ENCODE peak calls at places on chromosomes 12 and 14, in ten cellular contexts. Y is heart left ventricle, L is ovary, D is neural progenitor cell, T is sigmoid colon, O is dorsolateral prefrontal cortex, Q is Panc1, H is kidney epithelial cell, V is endodermal cell, A is astrocyte of the spinal cord. W is an unnamed sample.
A peak's percentile ranks its signal among the peaks of the same experiment; 100 is the strongest.

GRCh38 chr14:64844993-64845536 is 34.6 kb downstream of the SPTB start:
- DNase-seq in Y (no peak), L (no peak), D (no peak), T (no peak), O (no peak), Q (no peak), H (no peak), V (no peak), A (no peak), W (no peak)

GRCh38 chr12:62603061-62603810 is 136.6 kb downstream of the MON2 start:
- DNase-seq in Y (peak; percentile 92), L (peak; percentile 87), D (peak; percentile 96), T (peak; percentile 91), O (peak; percentile 93), Q (no peak), H (peak; percentile 43), V (peak; percentile 90), A (peak; percentile 91), W (no peak)

GRCh38 chr14:105161314-105161713 is 7.3 kb downstream of the JAG2 start:
- DNase-seq in Y (no peak), L (no peak), D (no peak), T (no peak), O (no peak), Q (no peak), H (no peak), V (no peak), A (no peak), W (no peak)

GRCh38 chr14:58752782-58753181 is 115.0 kb downstream of the DACT1 start:
- DNase-seq in Y (peak; percentile 86), L (peak; percentile 65), D (no peak), T (peak; percentile 85), O (peak; percentile 78), Q (no peak), H (no peak), V (no peak), A (no peak), W (peak; percentile 34)

GRCh38 chr14:51277753-51278415 is 37.8 kb downstream of the TMX1 start:
- DNase-seq in Y (no peak), L (no peak), D (no peak), T (no peak), O (no peak), Q (no peak), H (no peak), V (no peak), A (no peak), W (no peak)

GRCh38 chr12:125355614-125356013 is 290.4 kb downstream of the AACS start:
- DNase-seq in Y (no peak), L (no peak), D (no peak), T (no peak), O (no peak), Q (no peak), H (no peak), V (peak; percentile 19), A (no peak), W (no peak)

GRCh38 chr14:68664225-68664681 is 128.6 kb downstream of the ZFP36L1 start:
- DNase-seq in Y (no peak), L (peak; percentile 40), D (no peak), T (no peak), O (no peak), Q (no peak), H (no peak), V (no peak), A (no peak), W (no peak)

GRCh38 chr14:44742202-44742601 is 219.5 kb downstream of the KLHL28 start:
- DNase-seq in Y (no peak), L (no peak), D (no peak), T (no peak), O (no peak), Q (no peak), H (no peak), V (peak; percentile 52), A (no peak), W (no peak)

GRCh38 chr14:60649815-60650381 is 621 bp upstream of the SIX1 start:
- DNase-seq in Y (no peak), L (no peak), D (peak; percentile 52), T (no peak), O (no peak), Q (no peak), H (no peak), V (peak; percentile 73), A (peak; percentile 52), W (no peak)

GRCh38 chr14:60651936-60652673 is 2.8 kb upstream of the SIX1 start:
- DNase-seq in Y (no peak), L (no peak), D (peak; percentile 60), T (no peak), O (no peak), Q (no peak), H (no peak), V (peak; percentile 81), A (no peak), W (no peak)

GRCh38 chr14:60648934-60649814 is at the start of gene SIX1:
- DNase-seq in Y (peak; percentile 58), L (peak; percentile 58), D (peak; percentile 96), T (no peak), O (no peak), Q (no peak), H (peak; percentile 61), V (peak; percentile 95), A (peak; percentile 95), W (peak; percentile 34)

GRCh38 chr14:60651051-60651935 is 2.0 kb upstream of the SIX1 start:
- DNase-seq in Y (no peak), L (no peak), D (peak; percentile 63), T (no peak), O (no peak), Q (no peak), H (no peak), V (no peak), A (no peak), W (no peak)

GRCh38 chr14:60650382-60650961 is 1.2 kb upstream of the SIX1 start:
- DNase-seq in Y (no peak), L (no peak), D (peak; percentile 40), T (no peak), O (no peak), Q (no peak), H (no peak), V (peak; percentile 55), A (no peak), W (no peak)
- H3K4me3 ChIP-seq in Y (no peak overlapping the region), L (no peak overlapping the region), D (peak overlapping the region; percentile 43), T (no peak overlapping the region), O (peak overlapping the region; percentile 68), Q (peak overlapping the region; percentile 69), H (no peak overlapping the region), V (no peak overlapping the region), A (peak overlapping the region; percentile 66), W (no peak overlapping the region)

GRCh38 chr14:70871863-70872677 is 35.2 kb upstream of the PCNX1 start:
- DNase-seq in Y (no peak), L (no peak), D (no peak), T (no peak), O (no peak), Q (no peak), H (no peak), V (no peak), A (no peak), W (no peak)

GRCh38 chr14:70879448-70879847 is 27.8 kb upstream of the PCNX1 start:
- DNase-seq in Y (no peak), L (no peak), D (no peak), T (no peak), O (no peak), Q (no peak), H (no peak), V (no peak), A (no peak), W (no peak)

GRCh38 chr14:70872678-70873020 is 34.6 kb upstream of the PCNX1 start:
- DNase-seq in Y (no peak), L (no peak), D (no peak), T (no peak), O (no peak), Q (no peak), H (no peak), V (no peak), A (no peak), W (no peak)

GRCh38 chr14:70871001-70871400 is 36.3 kb upstream of the PCNX1 start:
- DNase-seq in Y (no peak), L (no peak), D (no peak), T (no peak), O (no peak), Q (no peak), H (no peak), V (peak; percentile 24), A (no peak), W (no peak)

GRCh38 chr14:70873627-70874026 is 33.6 kb upstream of the PCNX1 start:
- DNase-seq in Y (no peak), L (no peak), D (no peak), T (no peak), O (no peak), Q (no peak), H (no peak), V (no peak), A (no peak), W (no peak)
- TF ChIP-seq CTCF in Y (no peak), L (no peak), D (no peak), T (peak; percentile 12), O (no peak), Q (no peak), H (no peak), V (peak; percentile 38), A (no peak), W (no peak)

DNA sequence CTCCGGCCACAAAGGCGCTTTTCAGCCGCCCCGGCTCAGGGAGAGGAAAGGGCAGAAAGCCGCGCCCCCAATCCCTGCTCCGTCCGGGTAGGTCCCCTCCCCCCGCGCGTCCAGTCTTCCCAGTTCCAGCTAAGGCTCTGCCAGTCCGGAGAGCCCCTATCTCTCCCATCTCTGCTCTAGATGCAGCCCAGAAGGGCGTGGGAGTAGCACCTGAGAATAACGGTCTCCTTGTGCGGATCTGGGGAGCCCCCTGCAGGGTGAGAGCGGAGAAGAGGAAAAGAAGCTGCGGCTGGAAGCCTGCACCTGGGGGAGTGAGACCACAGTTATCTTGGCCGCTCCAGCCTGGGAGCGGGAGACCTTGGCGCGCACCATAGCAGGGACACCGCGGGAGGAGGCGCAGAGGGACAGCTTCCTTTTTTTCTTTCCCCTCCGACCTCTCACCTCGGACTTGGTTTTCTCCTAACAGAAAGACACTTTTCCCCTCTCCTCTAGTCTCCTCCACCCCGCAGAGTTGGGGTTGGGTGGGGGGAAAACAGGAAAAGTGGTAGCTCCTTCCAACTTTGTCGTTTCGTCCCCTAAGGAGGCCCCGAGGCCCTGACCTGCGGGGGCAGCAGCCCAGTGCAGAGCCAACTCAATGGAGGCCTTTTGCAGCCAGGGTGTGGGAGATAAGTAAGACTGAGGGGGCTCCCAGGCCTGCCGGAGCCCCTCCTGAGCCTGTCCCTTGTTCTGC is 2.4 kb downstream of the DHH start:
- DNase-seq in Y (peak; percentile 50), L (no peak), D (peak; percentile 90), T (no peak), O (peak; percentile 70), Q (no peak), H (no peak), V (peak; percentile 92), A (peak; percentile 35), W (no peak)
- H3K4me3 ChIP-seq in Y (peak overlapping the region; percentile 48), L (peak overlapping the region; percentile 1), D (peak overlapping the region; percentile 45), T (no peak overlapping the region), O (peak overlapping the region; percentile 55), Q (peak overlapping the region; percentile 32), H (peak overlapping the region; percentile 17), V (peak overlapping the region; percentile 50), A (peak overlapping the region; percentile 26), W (peak overlapping the region; percentile 45)

GRCh38 chr14:89028462-89029134 is 204.1 kb downstream of the TTC8 start:
- DNase-seq in Y (no peak), L (no peak), D (no peak), T (no peak), O (no peak), Q (no peak), H (no peak), V (no peak), A (no peak), W (no peak)

GRCh38 chr14:89030921-89031320 is 206.5 kb downstream of the TTC8 start:
- DNase-seq in Y (no peak), L (no peak), D (no peak), T (no peak), O (no peak), Q (no peak), H (no peak), V (no peak), A (no peak), W (no peak)

GRCh38 chr14:89033756-89034155 is 209.3 kb downstream of the TTC8 start:
- DNase-seq in Y (no peak), L (no peak), D (no peak), T (no peak), O (no peak), Q (no peak), H (no peak), V (no peak), A (no peak), W (no peak)

GRCh38 chr14:89029961-89030694 is 205.7 kb downstream of the TTC8 start:
- DNase-seq in Y (no peak), L (no peak), D (no peak), T (no peak), O (no peak), Q (no peak), H (no peak), V (no peak), A (no peak), W (no peak)

GRCh38 chr14:89032086-89032649 is 207.7 kb downstream of the TTC8 start:
- DNase-seq in Y (no peak), L (no peak), D (no peak), T (no peak), O (no peak), Q (no peak), H (no peak), V (peak; percentile 67), A (no peak), W (no peak)
- TF ChIP-seq CTCF in Y (no peak), L (no peak), D (no peak), T (no peak), O (no peak), Q (no peak), H (no peak), V (no peak), A (no peak), W (no peak)

W was measured in retinal pigment epithelial cell.